ENCODE peak calls at places on chromosomes 13 and 19, in ten cellular contexts. U is Calu3, B is foreskin fibroblast, D is fibroblast of pulmonary artery, Y is OCI-LY7, H is IMR-90, N is fibroblast of mammary gland, A is transverse colon, R is progenitor cell of endocrine pancreas, S is neural crest cell. T is an unnamed sample.

GRCh38 chr19:18660051-18660910 is 23.2 kb upstream of the CRTC1 start:
- DNase-seq in B (peak), D (peak), A (peak), N (peak), R (no peak), U (peak), Y (no peak), H (peak), S (no peak), T (no peak)

GRCh38 chr19:17553256-17553655 is 2.2 kb upstream of the COLGALT1 start:
- DNase-seq in H (peak), U (no peak), A (peak), B (peak), D (peak), R (no peak), Y (no peak), N (peak), S (no peak), T (no peak)

GRCh38 chr13:40440990-40441820 is 225.2 kb downstream of the FOXO1 start:
- DNase-seq in Y (no peak), A (peak), B (peak), D (peak), R (no peak), N (peak), H (no peak), U (peak), S (no peak), T (no peak)

GRCh38 chr19:43505941-43506340 is 1.4 kb upstream of the PHLDB3 start:
- DNase-seq in S (no peak), A (no peak), U (no peak), R (no peak), D (no peak), Y (no peak), N (no peak), B (no peak), H (no peak), T (no peak)

GRCh38 chr13:73058432-73058740 is 419 bp upstream of the KLF5 start:
- DNase-seq in R (no peak), B (no peak), Y (no peak), S (no peak), D (no peak), N (no peak), A (no peak), H (no peak), U (no peak), T (no peak)

GRCh38 chr19:46732966-46733692 is 12.7 kb upstream of the FKRP start:
- DNase-seq in H (peak), R (no peak), U (no peak), Y (no peak), A (no peak), B (no peak), D (no peak), N (peak), S (no peak), T (no peak)

GRCh38 chr19:15274477-15274876 is 42.2 kb upstream of the EPHX3 start:
- DNase-seq in B (no peak), H (no peak), S (no peak), D (no peak), A (no peak), U (no peak), Y (no peak), N (no peak), R (no peak), T (no peak)

GRCh38 chr13:39379667-39380655 is 223.0 kb downstream of the LHFPL6 start:
- DNase-seq in D (no peak), Y (no peak), N (no peak), H (peak), S (no peak), U (no peak), R (no peak), B (peak), A (no peak), T (no peak)

GRCh38 chr19:32404939-32405430 is 585 bp upstream of the DPY19L3 start:
- DNase-seq in R (no peak), A (peak), U (peak), S (peak), Y (peak), B (peak), N (peak), D (peak), H (peak), T (peak)

GRCh38 chr13:46964789-46965527 is 68.1 kb upstream of the HTR2A start:
- DNase-seq in R (no peak), H (peak), D (peak), Y (no peak), B (peak), U (no peak), S (no peak), N (peak), A (no peak), T (no peak)

GRCh38 chr19:497476-497860 is 1.2 kb downstream of the MADCAM1 start:
- DNase-seq in N (no peak), H (no peak), Y (no peak), U (no peak), A (no peak), B (no peak), S (no peak), R (no peak), D (no peak), T (no peak)

GRCh38 chr13:26254583-26255102 is 714 bp downstream of the CDK8 start:
- DNase-seq in U (peak), S (peak), A (peak), H (peak), Y (peak), D (peak), N (peak), R (peak), B (peak), T (no peak)

GRCh38 chr13:39603424-39603947 is 493 bp upstream of the LHFPL6 start:
- DNase-seq in B (peak), D (peak), H (peak), N (peak), R (no peak), Y (no peak), A (peak), U (no peak), S (peak), T (no peak)

GRCh38 chr13:113811081-113811928 is 52.3 kb downstream of the TMEM255B start:
- DNase-seq in A (no peak), Y (no peak), S (no peak), H (no peak), R (no peak), B (no peak), U (no peak), D (no peak), N (no peak), T (no peak)

GRCh38 chr13:111165189-111165588 is 50.1 kb downstream of the ARHGEF7 start:
- DNase-seq in U (no peak), H (no peak), S (no peak), D (no peak), B (no peak), A (no peak), R (no peak), N (no peak), Y (no peak), T (no peak)

GRCh38 chr19:57351867-57352266 is 796 bp downstream of the ZNF304 start:
- DNase-seq in U (no peak), Y (no peak), S (no peak), H (peak), N (peak), B (peak), D (no peak), R (no peak), A (no peak), T (no peak)

GRCh38 chr13:103236213-103236612 is 170.0 kb upstream of the SLC10A2 start:
- DNase-seq in H (no peak), D (peak), R (no peak), A (no peak), N (peak), Y (no peak), S (no peak), B (peak), U (no peak), T (no peak)

GRCh38 chr13:24225062-24225461 is 64.5 kb downstream of the SPATA13 start:
- DNase-seq in B (no peak), A (no peak), Y (no peak), N (no peak), H (no peak), R (no peak), D (no peak), U (no peak), S (no peak), T (no peak)

GRCh38 chr19:18014197-18014596 is 6.2 kb downstream of the ARRDC2 start:
- DNase-seq in B (no peak), N (no peak), U (no peak), R (no peak), A (no peak), S (no peak), D (no peak), Y (no peak), H (no peak), T (no peak)

DNA sequence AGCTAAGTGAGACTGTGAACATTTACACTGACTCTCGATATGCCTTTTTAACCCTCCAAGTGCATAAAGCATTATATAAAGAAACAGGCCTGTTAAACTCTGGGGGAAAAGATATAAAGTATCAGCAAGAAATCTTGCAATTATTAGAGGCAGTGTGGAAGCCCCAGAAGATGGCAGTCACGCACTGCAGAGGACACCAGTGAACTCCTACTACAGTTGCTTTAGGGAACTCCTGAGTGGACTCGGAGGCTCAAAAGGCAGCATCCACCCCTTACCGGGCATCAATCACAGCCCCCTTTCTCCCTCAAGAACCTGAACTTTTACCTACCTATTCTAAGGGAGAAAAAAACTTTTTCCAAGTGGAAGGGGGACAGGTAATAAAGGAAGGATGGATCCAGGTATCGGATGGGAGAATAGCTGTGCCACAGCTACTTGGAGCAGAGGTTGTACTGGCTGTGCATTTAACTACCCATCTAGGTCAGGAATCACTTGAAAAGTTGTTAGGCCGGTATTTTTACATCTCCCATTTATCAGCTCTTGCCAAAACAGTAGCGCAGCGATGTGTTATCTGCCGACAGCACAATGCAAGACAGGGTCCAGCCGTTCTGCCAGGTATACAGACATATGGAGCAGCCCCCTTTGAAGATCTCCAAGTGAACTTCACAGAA is 80.1 kb downstream of the ZNF486 start:
- DNase-seq in S (peak), B (peak), H (no peak), U (no peak), D (peak), Y (peak), A (no peak), R (peak), N (peak), T (no peak)
- TF ChIP-seq CTCF in S (peak), B (no peak), H (no peak), U (no peak), D (peak), Y (peak), A (peak), R (peak), N (no peak), T (peak)

GRCh38 chr19:6610934-6611370 is 20.0 kb upstream of the CD70 start:
- DNase-seq in D (peak), B (peak), U (no peak), A (no peak), H (peak), S (no peak), Y (no peak), N (peak), R (no peak), T (no peak)
- TF ChIP-seq CTCF in D (no peak), B (no peak), U (no peak), A (no peak), H (no peak), S (no peak), Y (no peak), N (no peak), R (no peak), T (no peak)

GRCh38 chr19:10230904-10231623 is at the start of gene S1PR2:
- DNase-seq in B (peak), D (peak), U (peak), H (peak), S (peak), N (peak), R (peak), Y (peak), A (peak), T (peak)
- TF ChIP-seq CTCF in B (no peak), D (no peak), U (no peak), H (no peak), S (peak), N (no peak), R (no peak), Y (no peak), A (no peak), T (no peak)

DNA sequence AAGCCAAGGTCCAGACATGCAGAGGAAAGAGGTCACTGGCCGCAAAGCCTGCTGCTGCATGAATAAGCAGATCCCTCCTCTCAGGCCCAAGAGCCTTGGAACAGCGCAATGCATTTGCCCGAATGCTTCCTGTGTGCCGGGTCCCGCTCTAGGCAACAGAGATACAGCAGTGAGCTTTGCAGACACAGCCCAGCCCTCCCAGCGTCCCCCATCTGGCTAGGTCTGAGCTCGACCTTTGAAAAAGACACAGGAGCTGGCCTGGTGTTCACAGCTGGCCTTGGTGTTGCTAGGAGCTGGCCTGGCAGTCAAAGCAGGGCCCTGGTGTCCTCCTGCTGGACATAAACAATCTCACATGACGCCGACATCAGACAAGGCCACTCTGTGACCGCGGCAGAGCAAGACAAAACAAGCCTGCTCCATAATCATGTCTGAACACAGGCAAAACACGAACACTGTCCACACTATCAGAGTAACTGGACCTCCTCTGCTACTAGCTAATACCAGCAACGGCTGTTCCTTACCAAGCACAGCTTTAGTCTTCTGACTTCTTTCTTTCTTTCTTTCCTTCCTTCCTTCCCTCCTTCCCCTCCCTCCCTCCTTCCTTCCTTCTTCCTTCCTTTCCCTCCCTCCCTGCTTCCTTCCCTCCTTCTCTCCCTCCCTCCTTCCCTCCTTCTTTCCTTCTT is 5.7 kb upstream of the PEX11G start:
- DNase-seq in N (peak), S (peak), R (no peak), D (peak), H (no peak), B (peak), U (no peak), Y (no peak), A (no peak), T (no peak)
- TF ChIP-seq CTCF in N (no peak), S (peak), R (peak), D (no peak), H (no peak), B (no peak), U (no peak), Y (no peak), A (no peak), T (no peak)

DNA sequence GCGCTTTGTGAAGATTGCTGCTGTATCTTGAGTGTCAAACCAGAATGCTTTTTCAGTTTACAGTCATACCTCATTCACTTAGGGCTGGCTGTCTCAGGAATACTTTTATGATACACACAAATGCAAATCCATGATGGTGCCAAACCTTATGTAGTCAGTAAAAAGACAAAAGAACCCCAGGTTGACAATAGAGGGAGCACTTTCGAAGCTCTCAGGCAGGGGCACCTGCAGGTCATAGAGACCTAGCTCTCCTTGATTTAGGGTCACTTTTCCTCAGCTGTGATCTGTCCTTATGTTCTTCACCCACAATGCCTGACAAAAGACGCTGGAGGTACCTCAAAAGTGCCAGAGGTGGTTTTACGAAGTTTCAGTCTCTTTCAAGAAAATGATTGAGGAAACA is 172.2 kb downstream of the DNAJC15 start:
- DNase-seq in H (no peak), N (no peak), U (no peak), D (no peak), Y (no peak), B (no peak), A (no peak), S (no peak), R (no peak), T (no peak)
- TF ChIP-seq CTCF in H (peak), N (peak), U (no peak), D (peak), Y (peak), B (no peak), A (no peak), S (no peak), R (no peak), T (no peak)

DNA sequence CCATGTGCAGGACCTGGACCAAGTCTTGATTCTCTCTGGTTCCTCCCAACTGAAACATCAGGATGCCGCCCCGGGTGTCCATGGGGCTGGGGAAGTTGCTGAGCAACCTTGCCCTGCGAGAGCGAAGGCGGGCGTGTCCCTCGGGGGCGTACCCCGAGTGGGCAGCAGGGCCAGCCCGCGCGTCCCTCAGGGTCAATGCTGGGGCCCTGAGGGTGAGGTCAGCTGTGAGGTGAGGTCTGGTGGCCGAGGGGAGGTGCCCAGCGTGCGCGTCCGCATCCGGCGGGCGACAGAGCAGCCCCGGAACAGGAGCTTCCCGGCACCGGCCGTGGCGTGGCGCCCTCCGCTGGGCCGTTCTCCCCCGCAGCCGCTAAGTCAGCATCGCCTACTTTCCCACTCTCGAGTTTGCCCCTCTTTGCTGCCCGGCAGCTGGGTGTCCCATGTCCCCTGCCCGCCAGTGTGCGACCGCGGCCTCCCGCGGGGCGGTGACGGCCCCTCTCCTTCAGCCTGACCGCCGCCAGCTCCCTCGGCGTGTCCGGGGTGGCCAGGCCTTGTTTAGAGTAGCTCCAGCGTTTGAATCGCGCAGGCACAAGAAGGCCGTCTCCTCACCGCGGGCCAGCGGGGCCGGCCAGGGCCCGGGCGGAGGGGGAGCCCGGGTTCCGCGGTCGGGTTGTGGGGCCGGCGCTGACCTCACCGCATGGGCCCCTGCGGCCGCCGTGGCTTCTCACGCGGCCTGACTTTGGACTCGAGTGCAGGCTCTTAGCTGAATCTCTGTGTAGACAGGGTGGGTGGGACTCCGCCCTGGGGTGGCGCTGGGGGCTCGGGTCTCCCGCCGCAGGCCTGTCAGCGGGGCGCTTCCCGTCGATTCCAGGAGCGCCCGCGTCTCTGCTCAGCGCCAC is 33.0 kb downstream of the GJA3 start:
- DNase-seq in D (peak), R (peak), Y (no peak), H (peak), A (peak), S (peak), B (peak), N (peak), U (peak), T (no peak)
- TF ChIP-seq CTCF in D (peak), R (peak), Y (no peak), H (peak), A (peak), S (peak), B (peak), N (peak), U (peak), T (peak)

DNA sequence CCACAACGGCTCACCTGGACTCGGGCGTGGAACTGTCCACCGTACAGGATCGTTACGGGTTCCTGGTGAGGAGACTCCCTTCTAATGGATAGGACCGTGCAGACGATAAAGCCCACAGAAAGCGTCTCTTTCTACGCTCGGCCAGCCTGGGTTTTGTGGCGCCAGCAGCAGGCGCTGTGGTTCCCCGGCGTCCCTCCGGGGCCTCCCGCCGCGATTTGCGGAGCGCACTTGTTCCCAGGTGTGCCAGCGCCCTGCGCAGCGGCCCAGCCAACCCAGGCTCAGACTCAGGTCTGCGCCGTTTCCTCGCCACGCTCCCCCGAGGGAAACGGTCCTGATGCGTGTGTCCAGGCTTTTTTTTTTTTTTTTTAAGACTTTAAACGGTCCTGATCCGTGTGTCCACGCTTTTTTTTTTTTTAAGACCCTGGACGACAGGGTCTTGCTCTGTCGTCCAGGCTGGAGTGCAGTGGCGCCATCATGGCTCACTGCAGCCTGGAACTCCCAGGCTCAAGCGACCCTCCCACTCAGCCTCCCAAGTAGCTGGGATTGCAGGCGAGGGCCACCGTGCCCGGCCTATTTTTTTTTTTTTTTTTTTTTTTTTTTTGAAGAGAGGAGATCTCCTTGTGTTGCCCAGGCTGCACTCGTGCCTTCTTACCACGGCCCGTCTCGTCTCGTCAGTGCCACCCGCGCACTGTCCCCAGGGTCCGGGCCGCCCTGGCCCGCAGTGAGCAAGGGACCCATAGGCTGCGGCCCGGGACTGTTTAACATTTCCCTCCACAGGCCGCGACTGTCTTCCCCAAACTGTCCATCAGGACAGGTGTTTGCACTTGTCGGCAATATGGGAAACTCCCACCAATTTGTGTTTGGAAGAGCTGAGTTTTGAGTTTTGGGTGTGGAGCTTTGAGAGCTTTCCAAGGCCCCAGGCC is 23.8 kb downstream of the GJA3 start:
- DNase-seq in B (peak), U (peak), R (peak), S (peak), N (peak), Y (no peak), H (no peak), A (peak), D (peak), T (no peak)
- TF ChIP-seq CTCF in B (peak), U (no peak), R (peak), S (peak), N (peak), Y (no peak), H (peak), A (peak), D (peak), T (no peak)

T was measured in D721Med.